ENCODE peak calls at places on chromosomes 2 and 18, in ten cellular contexts. C is GM23248, T is breast epithelium, A is dorsolateral prefrontal cortex, R is fibroblast of lung, I is substantia nigra, G is spleen, V is thyroid gland, W is psoas muscle, N is small intestine. P is an unnamed sample.

GRCh38 chr2:105143467-105144127 is 97.9 kb upstream of the GPR45 start:
- DNase-seq in R (no peak), I (no peak), A (peak), T (peak), V (peak), C (no peak), G (peak), N (no peak), W (peak), P (no peak)

GRCh38 chr2:38515155-38516074 is 87.3 kb downstream of the HNRNPLL start:
- DNase-seq in G (no peak), R (peak), I (no peak), C (peak), V (peak), T (peak), W (peak), N (no peak), A (peak), P (peak)

GRCh38 chr2:217650229-217650628 is 352.6 kb downstream of the TNS1 start:
- DNase-seq in A (no peak), R (no peak), N (peak), T (no peak), C (no peak), I (no peak), W (no peak), G (no peak), V (no peak), P (no peak)

GRCh38 chr2:48471048-48471474 is 58.9 kb upstream of the STON1 start:
- DNase-seq in N (peak), W (no peak), V (peak), T (no peak), R (peak), A (no peak), I (no peak), C (peak), G (no peak), P (no peak)

GRCh38 chr18:35143615-35144596 is 96.9 kb upstream of the ZNF397 start:
- DNase-seq in C (peak), G (no peak), I (peak), V (peak), T (no peak), N (peak), R (peak), A (peak), W (peak), P (no peak)

GRCh38 chr2:129918604-129919003 is 60.9 kb upstream of the RAB6C start:
- DNase-seq in V (no peak), G (no peak), W (no peak), A (no peak), T (no peak), I (no peak), R (no peak), C (no peak), N (no peak), P (no peak)

GRCh38 chr2:190996338-190996946 is 17.5 kb downstream of the STAT1 start:
- DNase-seq in T (no peak), C (peak), A (no peak), R (peak), W (no peak), V (no peak), N (peak), I (no peak), G (no peak), P (no peak)

GRCh38 chr2:172726172-172726735 is 9.4 kb upstream of the RAPGEF4 start:
- DNase-seq in R (peak), C (no peak), W (no peak), A (no peak), N (peak), V (peak), T (no peak), I (no peak), G (no peak), P (no peak)

GRCh38 chr18:59921384-59921891 is 21.6 kb downstream of the PMAIP1 start:
- DNase-seq in N (peak), C (no peak), V (no peak), A (no peak), I (no peak), R (no peak), W (no peak), T (no peak), G (no peak), P (no peak)

GRCh38 chr2:62725712-62726055 is 20.2 kb downstream of the EHBP1 start:
- DNase-seq in N (no peak), G (no peak), I (no peak), A (no peak), V (no peak), T (no peak), R (no peak), W (no peak), C (no peak), P (no peak)

GRCh38 chr18:47413327-47413726 is 161.9 kb upstream of the SKOR2 start:
- DNase-seq in I (no peak), R (no peak), C (no peak), T (no peak), N (no peak), A (no peak), G (no peak), W (no peak), V (peak), P (no peak)

GRCh38 chr18:23523429-23524212 is 20.3 kb downstream of the RMC1 start:
- DNase-seq in I (no peak), C (peak), W (no peak), N (no peak), A (no peak), R (no peak), V (no peak), T (no peak), G (no peak), P (no peak)

GRCh38 chr2:99643824-99644787 is 154.3 kb upstream of the REV1 start:
- DNase-seq in G (no peak), R (peak), W (no peak), V (no peak), A (no peak), N (no peak), I (no peak), C (peak), T (no peak), P (no peak)

GRCh38 chr2:219243291-219243761 is 1.9 kb downstream of the GLB1L start:
- DNase-seq in C (no peak), R (peak), N (peak), A (no peak), W (no peak), G (no peak), T (peak), I (no peak), V (no peak), P (peak)

GRCh38 chr2:238006500-238006899 is 39.7 kb downstream of the UBE2F start:
- DNase-seq in I (no peak), A (no peak), N (no peak), G (no peak), W (no peak), C (no peak), R (no peak), T (no peak), V (no peak), P (no peak)

GRCh38 chr2:86302320-86302719 is 35.1 kb downstream of the REEP1 start:
- DNase-seq in G (no peak), R (no peak), I (no peak), C (no peak), V (no peak), W (no peak), T (no peak), A (no peak), N (no peak), P (no peak)

GRCh38 chr2:19774788-19775156 is 127.0 kb downstream of the TTC32 start:
- DNase-seq in R (peak), I (no peak), T (no peak), A (no peak), W (no peak), G (no peak), V (no peak), N (no peak), C (no peak), P (no peak)

GRCh38 chr2:188678921-188679320 is 295.3 kb upstream of the COL3A1 start:
- DNase-seq in I (no peak), T (no peak), G (no peak), V (no peak), C (peak), R (peak), A (no peak), N (no peak), W (no peak), P (no peak)

GRCh38 chr2:61135510-61135909 is 26.5 kb upstream of the C2orf74 start:
- DNase-seq in N (peak), C (peak), R (peak), G (no peak), V (no peak), A (no peak), T (no peak), W (no peak), I (no peak), P (no peak)

GRCh38 chr2:187936228-187936627 is 355.4 kb upstream of the GULP1 start:
- DNase-seq in G (no peak), N (no peak), V (no peak), C (no peak), A (no peak), W (no peak), I (no peak), R (no peak), T (no peak), P (no peak)

GRCh38 chr2:231611273-231612198 is 18.9 kb downstream of the TEX44 start:
- DNase-seq in C (peak), V (no peak), W (peak), T (peak), R (peak), A (no peak), G (no peak), N (peak), I (no peak), P (no peak)

GRCh38 chr2:160043265-160043664 is 19.1 kb downstream of the PLA2R1 start:
- DNase-seq in I (no peak), N (no peak), G (no peak), T (no peak), W (no peak), R (no peak), V (no peak), C (no peak), A (no peak), P (no peak)

GRCh38 chr2:229257980-229258379 is 13.1 kb downstream of the PID1 start:
- DNase-seq in T (no peak), W (peak), R (peak), V (no peak), A (no peak), G (no peak), N (no peak), C (no peak), I (no peak), P (no peak)

GRCh38 chr2:129849559-129850160 is 129.8 kb upstream of the RAB6C start:
- DNase-seq in W (no peak), N (peak), T (no peak), I (no peak), C (peak), V (no peak), G (no peak), R (peak), A (no peak), P (no peak)

GRCh38 chr2:56239030-56239429 is 55.2 kb downstream of the CCDC85A start:
- DNase-seq in R (no peak), N (no peak), C (no peak), T (no peak), I (no peak), A (no peak), V (no peak), W (no peak), G (no peak), P (no peak)

DNA sequence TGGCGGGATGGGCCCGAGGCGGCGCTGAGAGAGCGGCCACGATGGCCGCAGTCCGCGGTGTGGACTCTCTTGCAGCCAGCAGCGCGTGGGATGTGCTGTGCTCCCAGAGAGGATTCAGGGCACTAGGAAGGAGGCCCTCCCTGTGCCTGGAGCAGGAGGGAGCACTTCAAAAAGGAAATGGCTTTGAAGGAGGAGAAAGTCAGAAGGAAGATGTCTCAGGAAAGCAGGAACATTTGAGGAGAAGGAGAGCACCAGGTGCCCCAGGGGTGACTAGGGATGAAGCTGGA is 4.1 kb downstream of the LOXL3 start:
- DNase-seq in N (no peak), A (no peak), W (no peak), C (peak), V (no peak), R (no peak), T (no peak), G (no peak), I (no peak), P (no peak)
- H3K27ac ChIP-seq in N (no peak), A (no peak), W (no peak), C (no peak), V (no peak), R (no peak), T (no peak), G (no peak), I (no peak), P (no peak)

GRCh38 chr2:47028846-47029560 is 113.4 kb upstream of the MCFD2 start:
- DNase-seq in I (no peak), T (peak), R (no peak), G (no peak), W (no peak), A (no peak), C (no peak), V (no peak), N (no peak), P (no peak)

GRCh38 chr2:47031909-47032668 is 116.5 kb upstream of the MCFD2 start:
- DNase-seq in C (peak), G (no peak), A (no peak), V (peak), I (no peak), W (no peak), R (no peak), T (no peak), N (no peak), P (no peak)

GRCh38 chr2:47032773-47033101 is 117.1 kb upstream of the MCFD2 start:
- DNase-seq in A (no peak), W (no peak), R (no peak), T (no peak), C (no peak), V (no peak), G (no peak), N (no peak), I (no peak), P (no peak)

GRCh38 chr2:47028171-47028570 is 112.6 kb upstream of the MCFD2 start:
- DNase-seq in T (no peak), C (no peak), R (no peak), V (no peak), G (no peak), W (no peak), I (no peak), A (no peak), N (no peak), P (no peak)

DNA sequence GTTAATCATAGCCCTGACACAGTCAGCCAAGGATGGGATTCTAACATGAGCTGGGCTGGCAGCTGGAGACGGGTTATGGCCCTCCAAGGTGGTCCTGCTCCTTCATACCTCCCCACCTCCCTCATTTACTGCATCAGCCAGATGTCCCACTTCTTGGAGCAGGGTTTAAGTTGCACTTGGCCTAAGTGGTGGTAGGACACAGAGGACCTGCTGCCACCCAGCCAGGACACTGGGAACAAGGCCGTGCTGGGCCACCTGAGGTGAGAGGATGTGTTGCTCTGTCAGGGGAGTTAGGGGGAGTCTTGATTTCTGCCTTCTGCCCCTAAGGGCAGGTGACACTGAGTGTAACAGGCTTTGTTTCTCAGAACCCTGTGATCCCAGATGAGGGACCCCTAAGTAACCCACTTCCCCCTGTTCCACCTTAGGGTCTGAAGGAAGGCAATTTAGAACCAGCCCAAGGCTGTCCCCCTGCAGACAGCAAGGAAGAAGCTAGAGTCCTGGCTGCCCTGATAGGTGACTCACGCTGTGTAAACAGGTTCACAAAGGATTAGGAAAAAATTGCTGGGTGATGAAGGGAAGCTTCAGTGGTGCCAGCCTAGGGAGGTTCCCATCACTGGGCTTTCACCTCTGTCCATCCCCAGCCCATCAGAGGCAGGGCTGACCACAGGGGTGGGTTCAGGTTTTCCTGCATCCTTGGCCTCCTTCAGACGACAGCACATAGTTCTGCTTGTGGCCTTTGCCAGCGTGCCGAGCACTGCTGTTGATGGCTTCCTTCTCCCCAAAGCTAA is 114.3 kb upstream of the MCFD2 start:
- DNase-seq in R (no peak), I (no peak), N (no peak), W (no peak), V (no peak), C (peak), A (no peak), T (no peak), G (no peak), P (no peak)
- H3K27ac ChIP-seq in R (no peak), I (peak), N (peak), W (no peak), V (peak), C (peak), A (no peak), T (no peak), G (no peak), P (no peak)

GRCh38 chr2:26298286-26298637 is 47.7 kb upstream of the SELENOI start:
- DNase-seq in A (no peak), V (peak), C (no peak), N (no peak), I (no peak), G (no peak), T (no peak), R (no peak), W (no peak), P (no peak)
- H3K27ac ChIP-seq in A (no peak), V (peak), C (peak), N (peak), I (no peak), G (peak), T (peak), R (peak), W (no peak), P (peak)

GRCh38 chr2:71804251-71804650 is 343.4 kb downstream of the CYP26B1 start:
- DNase-seq in C (peak), I (no peak), R (no peak), T (no peak), W (no peak), G (no peak), N (no peak), A (no peak), V (no peak), P (no peak)

GRCh38 chr2:71800106-71800809 is 346.9 kb downstream of the DYSF start:
- DNase-seq in T (no peak), I (no peak), G (peak), W (no peak), V (no peak), N (no peak), C (no peak), R (no peak), A (no peak), P (no peak)

GRCh38 chr2:71802556-71802955 is 345.1 kb downstream of the CYP26B1 start:
- DNase-seq in I (no peak), C (no peak), W (no peak), A (no peak), V (no peak), R (no peak), G (peak), T (no peak), N (no peak), P (no peak)

GRCh38 chr2:71803398-71803797 is 344.3 kb downstream of the CYP26B1 start:
- DNase-seq in G (no peak), V (no peak), R (no peak), W (no peak), T (no peak), I (no peak), A (no peak), C (no peak), N (no peak), P (peak)

DNA sequence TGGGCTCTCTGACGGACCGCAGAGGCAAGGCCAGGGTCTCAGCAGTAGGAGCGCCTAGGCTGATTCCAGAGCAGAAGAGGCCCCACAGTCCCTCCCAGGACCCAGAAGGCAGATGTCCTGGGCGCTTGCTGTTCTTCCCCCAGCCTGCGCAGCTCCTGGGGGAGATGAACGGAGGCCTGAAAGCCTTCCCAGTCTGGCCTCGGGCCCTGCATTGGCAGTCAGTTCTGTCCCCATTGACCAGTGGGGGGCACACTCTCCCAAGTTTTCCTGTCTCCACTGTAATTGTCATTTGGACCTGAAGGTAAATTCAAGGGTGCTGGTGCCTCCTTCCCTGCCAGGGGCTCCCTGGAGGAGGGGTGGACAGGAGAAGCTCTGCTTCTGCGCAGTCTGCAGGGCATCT is 345.7 kb downstream of the CYP26B1 start:
- DNase-seq in V (peak), W (peak), R (peak), N (peak), G (no peak), C (peak), T (no peak), A (peak), I (peak), P (no peak)
- H3K27ac ChIP-seq in V (no peak), W (no peak), R (no peak), N (no peak), G (no peak), C (no peak), T (no peak), A (no peak), I (no peak), P (no peak)

GRCh38 chr18:62394001-62394763 is 69.1 kb downstream of the TNFRSF11A start:
- DNase-seq in V (no peak), N (peak), C (no peak), W (no peak), A (no peak), R (no peak), G (no peak), T (no peak), I (no peak), P (no peak)
- H3K27ac ChIP-seq in V (no peak), N (peak), C (no peak), W (no peak), A (no peak), R (no peak), G (no peak), T (no peak), I (no peak), P (no peak)

GRCh38 chr2:36468463-36469266 is 113.1 kb downstream of the CRIM1 start:
- DNase-seq in R (peak), T (no peak), W (no peak), V (no peak), I (no peak), C (peak), G (no peak), A (no peak), N (no peak), P (no peak)
- H3K27ac ChIP-seq in R (peak), T (peak), W (peak), V (no peak), I (no peak), C (peak), G (no peak), A (peak), N (no peak), P (no peak)

GRCh38 chr18:13473751-13474150 is 252.6 kb downstream of the FAM210A start:
- DNase-seq in I (no peak), T (no peak), V (no peak), A (no peak), C (no peak), R (no peak), N (no peak), G (no peak), W (no peak), P (no peak)
- H3K27ac ChIP-seq in I (no peak), T (no peak), V (no peak), A (no peak), C (no peak), R (no peak), N (no peak), G (no peak), W (no peak), P (no peak)